ENCODE peak calls at places on chromosomes 12 and 14, in ten cellular contexts. T, V, F, E, S, A, Q, N, O and I are unnamed samples.

GRCh38 chr14:69518341-69519101 is 34.0 kb downstream of the PLEKHD1 start:
- DNase-seq in T (peak; percentile 35), V (no peak), F (no peak), E (no peak), S (peak; percentile 83), A (no peak), Q (no peak), N (no peak), O (peak; percentile 49), I (no peak)

GRCh38 chr12:26953447-26953846 is 15.2 kb downstream of the FGFR1OP2 start:
- DNase-seq in T (peak; percentile 42), V (no peak), F (no peak), E (no peak), S (no peak), A (no peak), Q (no peak), N (no peak), O (no peak), I (no peak)

GRCh38 chr14:103123128-103123633 is at the start of gene TNFAIP2:
- DNase-seq in T (peak; percentile 82), V (no peak), F (no peak), E (no peak), S (no peak), A (no peak), Q (peak; percentile 38), N (no peak), O (no peak), I (no peak)

GRCh38 chr12:113894717-113895116 is 71.4 kb downstream of the RBM19 start:
- DNase-seq in T (no peak), V (no peak), F (no peak), E (no peak), S (no peak), A (no peak), Q (no peak), N (no peak), O (no peak), I (no peak)

GRCh38 chr14:53539489-53540126 is 386.5 kb upstream of the DDHD1 start:
- DNase-seq in T (peak; percentile 93), V (no peak), F (no peak), E (peak; percentile 87), S (peak; percentile 82), A (peak; percentile 65), Q (peak; percentile 88), N (peak; percentile 85), O (peak; percentile 55), I (peak; percentile 59)

GRCh38 chr12:78421011-78421410 is 443.6 kb upstream of the SYT1 start:
- DNase-seq in T (no peak), V (no peak), F (no peak), E (no peak), S (no peak), A (no peak), Q (no peak), N (no peak), O (peak; percentile 18), I (no peak)

GRCh38 chr12:113990548-113991223 is 24.6 kb upstream of the RBM19 start:
- DNase-seq in T (peak; percentile 44), V (no peak), F (no peak), E (peak; percentile 3), S (no peak), A (no peak), Q (no peak), N (no peak), O (no peak), I (no peak)

GRCh38 chr12:131085816-131086591 is 132.3 kb downstream of the ADGRD1 start:
- DNase-seq in T (no peak), V (no peak), F (no peak), E (no peak), S (no peak), A (no peak), Q (no peak), N (no peak), O (no peak), I (no peak)